ENCODE peak calls at places on chromosome X, in nine cellular contexts. O is epithelial cell of esophagus, W is glutamatergic neuron, B is fibroblast of mammary gland, R is coronary artery, C is endothelial cell, J is body of pancreas, P is neural progenitor cell, T is left ventricle myocardium inferior. L is an unnamed sample.

GRCh38 chrX:134619838-134620237 is 38.4 kb downstream of the PLAC1 start:
- DNase-seq in W (no peak), J (no peak), P (no peak), B (no peak), C (no peak), O (no peak), T (no peak), R (no peak), L (no peak)

GRCh38 chrX:110853610-110854009 is 58.0 kb upstream of the CHRDL1 start:
- DNase-seq in O (peak), W (peak), P (peak), R (no peak), T (no peak), C (peak), J (peak), B (peak), L (peak)

GRCh38 chrX:110143454-110144210 is 140.7 kb downstream of the TMEM164 start:
- DNase-seq in J (peak), C (no peak), R (no peak), P (no peak), W (no peak), O (peak), T (no peak), B (no peak), L (no peak)

GRCh38 chrX:150854856-150855255 is 43.6 kb downstream of the CD99L2 start:
- DNase-seq in B (no peak), O (peak), R (no peak), P (no peak), C (no peak), W (peak), J (no peak), T (no peak), L (no peak)

GRCh38 chrX:1649623-1650022 is 34.8 kb downstream of the ASMT start:
- DNase-seq in J (no peak), C (no peak), W (no peak), P (peak), B (no peak), T (no peak), R (no peak), O (no peak), L (no peak)

GRCh38 chrX:41334866-41335589 is 1.1 kb downstream of the DDX3X start:
- DNase-seq in O (peak), B (peak), C (peak), W (peak), R (peak), P (no peak), T (peak), J (peak), L (peak)

GRCh38 chrX:38352362-38352761 is at the start of gene OTC:
- DNase-seq in C (no peak), J (no peak), T (no peak), R (no peak), O (no peak), W (no peak), B (no peak), P (no peak), L (no peak)

GRCh38 chrX:45771560-45772340 is 571.1 kb upstream of the DIPK2B start:
- DNase-seq in B (peak), T (peak), O (peak), P (no peak), C (no peak), R (no peak), W (no peak), J (no peak), L (peak)

GRCh38 chrX:120299928-120300327 is 11.3 kb downstream of the TMEM255A start:
- DNase-seq in C (peak), B (no peak), R (no peak), W (no peak), J (no peak), O (peak), T (no peak), P (peak), L (no peak)

GRCh38 chrX:100874240-100874798 is at the start of gene NOX1:
- DNase-seq in C (no peak), T (no peak), O (no peak), B (no peak), J (no peak), R (no peak), W (no peak), P (no peak), L (no peak)

GRCh38 chrX:40449956-40450701 is 130.6 kb upstream of the ATP6AP2 start:
- DNase-seq in O (no peak), C (no peak), P (no peak), B (no peak), W (no peak), T (no peak), J (no peak), R (no peak), L (no peak)

GRCh38 chrX:103017542-103017941 is 46.4 kb downstream of the BEX1 start:
- DNase-seq in C (no peak), R (no peak), P (no peak), T (no peak), J (no peak), W (no peak), O (no peak), B (no peak), L (no peak)

GRCh38 chrX:120244735-120245498 is 5.7 kb upstream of the ZBTB33 start:
- DNase-seq in R (peak), T (peak), P (peak), C (peak), W (peak), J (peak), O (peak), B (peak), L (peak)

GRCh38 chrX:149383852-149384251 is 121.3 kb downstream of the IDS start:
- DNase-seq in W (no peak), O (no peak), C (no peak), B (no peak), R (no peak), P (no peak), T (no peak), J (no peak), L (no peak)

GRCh38 chrX:39859991-39860861 is 237.5 kb downstream of the BCOR start:
- DNase-seq in B (peak), C (no peak), J (no peak), R (no peak), O (peak), T (no peak), P (peak), W (peak), L (peak)

GRCh38 chrX:30680618-30681017 is 27.4 kb downstream of the GK start:
- DNase-seq in O (no peak), R (no peak), P (no peak), C (no peak), B (no peak), T (no peak), W (no peak), J (no peak), L (no peak)

GRCh38 chrX:109934935-109935334 is 68.0 kb upstream of the TMEM164 start:
- DNase-seq in R (no peak), C (no peak), O (no peak), B (peak), J (no peak), W (no peak), P (no peak), T (no peak), L (no peak)

GRCh38 chrX:9847071-9847470 is 60.8 kb downstream of the SHROOM2 start:
- DNase-seq in W (no peak), T (no peak), P (no peak), C (no peak), J (no peak), R (no peak), B (no peak), O (peak), L (no peak)

GRCh38 chrX:31265383-31265782 is 193.5 kb upstream of the FTHL17 start:
- DNase-seq in P (no peak), J (peak), W (no peak), R (no peak), B (no peak), O (no peak), T (no peak), C (no peak), L (no peak)

GRCh38 chrX:97895751-97896150 is 1012.0 kb downstream of the RPA4 start:
- DNase-seq in T (no peak), W (no peak), J (no peak), B (peak), O (no peak), P (no peak), R (no peak), C (no peak), L (no peak)

GRCh38 chrX:41384041-41384705 is 50.2 kb downstream of the DDX3X start:
- DNase-seq in T (peak), J (peak), O (peak), C (no peak), B (peak), R (no peak), P (no peak), W (no peak), L (peak)

GRCh38 chrX:47628980-47629379 is 750 bp downstream of the CFP start:
- DNase-seq in R (no peak), T (no peak), J (no peak), W (no peak), P (no peak), B (no peak), C (no peak), O (peak), L (peak)

GRCh38 chrX:115011428-115011827 is 6.0 kb downstream of the IL13RA2 start:
- DNase-seq in J (no peak), R (no peak), W (no peak), T (no peak), C (no peak), B (no peak), O (no peak), P (no peak), L (no peak)

GRCh38 chrX:45849261-45849660 is 648.6 kb upstream of the DIPK2B start:
- DNase-seq in O (peak), C (no peak), B (peak), P (peak), W (no peak), T (no peak), R (no peak), J (peak), L (peak)

GRCh38 chrX:69234624-69235023 is 69.4 kb upstream of the PJA1 start:
- DNase-seq in J (no peak), P (no peak), O (no peak), C (no peak), R (no peak), T (no peak), B (no peak), W (no peak), L (no peak)

GRCh38 chrX:131617182-131617581 is 73.3 kb downstream of the OR13H1 start:
- DNase-seq in J (no peak), C (no peak), P (no peak), O (peak), R (no peak), B (peak), W (no peak), T (no peak), L (no peak)

GRCh38 chrX:15594371-15594770 is 6.4 kb downstream of the ACE2 start:
- DNase-seq in P (no peak), B (no peak), T (no peak), O (no peak), R (no peak), W (no peak), J (no peak), C (no peak), L (no peak)
- TF ChIP-seq CTCF in P (peak), B (peak), T (peak), O (peak), R (no peak), W (no peak), J (no peak), C (no peak), L (no peak)

GRCh38 chrX:152601848-152602616 is 35.7 kb upstream of the GABRQ start:
- DNase-seq in B (peak), C (peak), P (peak), W (no peak), T (no peak), J (no peak), R (no peak), O (peak), L (peak)
- TF ChIP-seq CTCF in B (no peak), C (no peak), P (peak), W (no peak), T (no peak), J (no peak), R (no peak), O (no peak), L (no peak)

GRCh38 chrX:19750028-19750786 is 137.2 kb downstream of the SH3KBP1 start:
- DNase-seq in O (no peak), C (no peak), W (no peak), J (no peak), T (no peak), P (no peak), B (peak), R (no peak), L (no peak)
- TF ChIP-seq CTCF in O (no peak), C (no peak), W (no peak), J (no peak), T (no peak), P (no peak), B (no peak), R (no peak), L (no peak)

DNA sequence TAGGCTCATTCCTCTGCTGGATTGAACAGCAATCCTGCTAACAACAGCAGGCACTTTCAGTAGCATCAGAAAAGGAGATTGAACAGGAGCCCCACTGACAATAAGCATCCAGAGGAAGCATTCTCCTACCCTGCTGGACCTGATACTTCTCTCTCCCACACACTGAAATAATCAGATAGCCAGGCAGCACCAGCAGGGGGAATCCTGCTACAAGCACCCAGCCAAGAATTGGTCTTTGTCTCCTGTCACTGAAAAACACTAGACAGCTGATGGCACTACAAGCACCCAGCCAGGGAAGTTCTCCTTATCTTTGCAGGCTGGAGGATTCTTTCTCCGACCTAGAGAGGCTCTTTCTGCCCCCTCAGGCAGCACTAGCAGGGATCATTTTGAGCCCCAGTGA is 444.3 kb upstream of the GRIA3 start:
- DNase-seq in C (peak), O (peak), R (no peak), W (no peak), P (peak), J (no peak), B (no peak), T (no peak), L (no peak)
- TF ChIP-seq CTCF in C (no peak), O (peak), R (no peak), W (no peak), P (peak), J (no peak), B (no peak), T (no peak), L (no peak)

DNA sequence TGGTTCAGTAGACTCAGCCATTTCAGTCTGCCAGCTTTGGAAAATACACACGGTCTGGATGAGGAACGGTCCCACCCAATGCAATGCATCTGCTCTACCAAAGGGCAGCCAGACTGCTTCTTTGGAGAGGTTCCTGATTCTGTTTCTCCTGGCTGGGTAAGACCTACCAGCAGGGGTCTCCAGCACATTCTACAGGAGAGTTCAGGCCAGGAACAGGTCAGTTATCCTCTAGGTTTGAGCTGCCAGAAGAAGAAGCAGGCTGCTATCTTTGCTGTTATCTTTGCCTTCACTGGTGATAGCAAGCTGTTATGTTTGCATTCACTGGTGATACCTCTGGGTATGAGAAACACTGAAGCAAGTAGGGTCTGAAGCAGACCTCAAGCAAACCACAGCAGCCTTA is 45.5 kb upstream of the PBDC1 start:
- DNase-seq in R (no peak), P (no peak), J (peak), C (no peak), B (no peak), W (no peak), T (no peak), O (no peak), L (peak)
- TF ChIP-seq CTCF in R (no peak), P (no peak), J (no peak), C (no peak), B (no peak), W (no peak), T (no peak), O (no peak), L (no peak)

DNA sequence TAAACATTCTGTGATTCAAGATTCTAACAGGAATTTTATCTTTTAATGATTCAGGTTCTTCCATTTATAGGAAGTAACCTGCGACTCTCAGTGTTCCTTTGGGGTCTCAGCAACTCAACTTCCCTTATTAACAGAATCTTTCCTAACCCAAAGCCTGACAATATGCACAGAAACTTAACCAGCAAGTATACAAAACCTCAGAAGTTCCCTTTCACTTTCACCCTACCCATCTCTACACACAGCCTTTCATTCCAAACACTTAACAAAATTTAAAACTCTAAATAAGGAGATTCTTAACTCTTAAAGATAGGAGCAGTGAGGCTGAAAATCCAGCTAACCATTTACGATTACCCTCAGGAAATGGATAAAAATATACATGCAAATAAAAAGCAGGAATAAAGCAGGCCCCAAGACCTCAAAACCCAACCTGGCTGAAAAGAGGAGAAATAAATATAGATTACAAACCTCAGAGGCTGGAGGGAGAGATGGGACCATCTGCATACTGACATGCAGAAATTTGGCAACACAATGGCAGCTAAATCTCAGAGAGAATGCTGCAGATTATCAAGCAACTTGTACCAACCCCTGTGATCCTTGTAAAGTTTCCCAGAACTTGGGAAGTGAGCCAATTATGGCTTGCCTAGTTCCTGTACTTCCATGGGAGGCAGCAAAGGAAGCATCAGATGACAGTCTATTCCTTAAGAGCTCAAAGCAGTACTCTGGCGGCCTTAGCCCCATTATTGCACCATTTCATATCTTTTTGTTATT is 101.0 kb downstream of the ATP11C start:
- DNase-seq in T (no peak), B (peak), J (peak), O (peak), P (peak), C (no peak), R (no peak), W (no peak), L (no peak)
- TF ChIP-seq CTCF in T (no peak), B (no peak), J (no peak), O (no peak), P (no peak), C (no peak), R (no peak), W (no peak), L (no peak)